ENCODE peak calls at places on chromosomes 11 and 22, in five cellular contexts. F is prostate gland, I is HCT116, D is stomach, V is transverse colon. E is an unnamed sample.

GRCh38 chr22:22753526-22754267 is 109.3 kb downstream of the GGTLC2 start:
- DNase-seq in F (peak), V (peak), I (peak), D (peak), E (peak)

GRCh38 chr22:47655930-47656329 is 893.5 kb downstream of the TBC1D22A start:
- DNase-seq in I (no peak), D (no peak), F (no peak), V (no peak), E (no peak)

GRCh38 chr11:120532511-120533196 is 21.1 kb downstream of the GRIK4 start:
- DNase-seq in D (no peak), I (no peak), F (no peak), V (no peak), E (no peak)

GRCh38 chr11:2525166-2525861 is 80.5 kb downstream of the KCNQ1 start:
- DNase-seq in D (peak), I (no peak), V (peak), F (no peak), E (peak)

GRCh38 chr11:127804775-127805446 is 782.4 kb downstream of the ETS1 start:
- DNase-seq in V (no peak), I (no peak), D (no peak), F (peak), E (no peak)

GRCh38 chr11:47607380-47607779 is 13.2 kb upstream of the C1QTNF4 start:
- DNase-seq in I (no peak), D (no peak), V (no peak), F (no peak), E (no peak)

GRCh38 chr11:447923-448731 is 2.0 kb upstream of the PTDSS2 start:
- DNase-seq in V (peak), F (peak), I (peak), D (peak), E (peak)

GRCh38 chr11:17430616-17431015 is 42.2 kb upstream of the KCNJ11 start:
- DNase-seq in D (no peak), I (no peak), V (no peak), F (no peak), E (no peak)

GRCh38 chr11:56700919-56701485 is 2.1 kb downstream of the OR9G1 start:
- DNase-seq in V (no peak), D (no peak), F (no peak), I (no peak), E (no peak)

GRCh38 chr11:890794-891600 is 19.6 kb downstream of the CHID1 start:
- DNase-seq in V (no peak), F (no peak), I (no peak), D (no peak), E (no peak)

GRCh38 chr22:43848366-43849171 is 13.7 kb downstream of the SULT4A1 start:
- DNase-seq in D (no peak), V (no peak), F (no peak), I (peak), E (no peak)

GRCh38 chr22:38414009-38414395 is 41.0 kb downstream of the KCNJ4 start:
- DNase-seq in V (no peak), F (no peak), D (no peak), I (no peak), E (peak)

GRCh38 chr22:43755452-43755851 is 56.7 kb downstream of the EFCAB6 start:
- DNase-seq in V (no peak), D (no peak), I (no peak), F (no peak), E (no peak)

GRCh38 chr11:82823635-82824614 is 76.3 kb downstream of the PRCP start:
- DNase-seq in F (no peak), I (no peak), V (no peak), D (no peak), E (no peak)

GRCh38 chr11:134858783-134859480 is 446.9 kb upstream of the B3GAT1 start:
- DNase-seq in F (no peak), V (no peak), I (no peak), D (peak), E (no peak)

GRCh38 chr11:6077723-6078122 is 29.8 kb upstream of the OR56B4 start:
- DNase-seq in F (no peak), D (no peak), I (no peak), V (no peak), E (no peak)

GRCh38 chr22:23714596-23715588 is 24.1 kb downstream of the RGL4 start:
- DNase-seq in D (no peak), V (no peak), F (no peak), I (no peak), E (no peak)

GRCh38 chr11:86069408-86070086 is 663 bp upstream of the PICALM start:
- DNase-seq in F (peak), V (peak), I (peak), D (no peak), E (no peak)

GRCh38 chr11:95799531-95799930 is 9.2 kb downstream of the CEP57 start:
- DNase-seq in V (no peak), F (no peak), D (no peak), I (no peak), E (no peak)

GRCh38 chr11:40338739-40339138 is 1120.7 kb downstream of the LRRC4C start:
- DNase-seq in D (no peak), I (no peak), V (no peak), F (no peak), E (no peak)

GRCh38 chr11:134725939-134726639 is 314.0 kb upstream of the B3GAT1 start:
- DNase-seq in F (peak), D (peak), I (peak), V (peak), E (no peak)

GRCh38 chr11:120180571-120181445 is 30.0 kb upstream of the OAF start:
- DNase-seq in I (no peak), V (no peak), F (no peak), D (peak), E (no peak)

GRCh38 chr22:22929381-22930221 is 42.0 kb downstream of the IGLL5 start:
- DNase-seq in D (no peak), F (no peak), I (no peak), V (no peak), E (no peak)

GRCh38 chr11:99766816-99767215 is 746.1 kb downstream of the CNTN5 start:
- DNase-seq in D (no peak), F (no peak), V (no peak), I (no peak), E (no peak)

GRCh38 chr11:88353835-88354496 is 16.4 kb upstream of the CTSC start:
- DNase-seq in F (no peak), V (no peak), D (no peak), I (no peak), E (no peak)

GRCh38 chr11:30128269-30128932 is 102.4 kb upstream of the FSHB start:
- DNase-seq in V (no peak), D (no peak), F (peak), I (peak), E (no peak)

GRCh38 chr11:92975285-92975684 is 5.8 kb downstream of the MTNR1B start:
- DNase-seq in V (no peak), I (no peak), D (no peak), F (no peak), E (no peak)

GRCh38 chr11:68373189-68373809 is 60.9 kb downstream of the LRP5 start:
- DNase-seq in V (no peak), F (no peak), I (no peak), D (no peak), E (no peak)

GRCh38 chr11:73217131-73217809 is 811 bp upstream of the P2RY2 start:
- DNase-seq in D (no peak), F (no peak), V (no peak), I (no peak), E (no peak)

GRCh38 chr11:73215191-73216134 is 2.6 kb upstream of the P2RY2 start:
- DNase-seq in D (no peak), I (no peak), F (no peak), V (no peak), E (no peak)

GRCh38 chr11:73218106-73218829 is at the start of gene P2RY2:
- DNase-seq in F (peak), V (peak), I (peak), D (peak), E (no peak)

GRCh38 chr11:73217810-73218105 is 323 bp upstream of the P2RY2 start:
- DNase-seq in I (no peak), D (no peak), V (no peak), F (no peak), E (no peak)

DNA sequence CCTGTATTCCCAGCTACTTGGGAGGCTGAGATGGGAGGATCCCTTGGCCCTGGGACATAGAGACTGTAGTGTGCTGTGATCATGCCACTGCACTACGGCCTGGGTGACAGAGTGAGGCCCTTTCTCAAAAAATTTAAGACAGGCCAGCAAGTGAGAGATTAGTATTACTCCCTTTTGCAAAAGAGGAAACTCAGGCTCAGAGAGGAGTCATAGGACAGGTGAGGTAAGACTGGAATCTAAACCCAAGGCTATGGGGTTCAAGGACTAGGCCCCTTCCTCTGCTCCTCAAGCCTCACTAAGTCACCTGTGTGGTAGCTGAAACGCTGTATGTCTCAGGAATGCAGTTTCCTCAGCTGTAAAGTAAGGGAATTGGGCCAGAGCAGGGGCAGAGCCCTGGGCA is 1.6 kb upstream of the P2RY2 start:
- DNase-seq in I (no peak), F (no peak), V (no peak), D (no peak), E (no peak)
- TF ChIP-seq POLR2AphosphoS5 in I (no peak), F (no peak), V (no peak), D (no peak), E (no peak)

GRCh38 chr22:20319041-20319744 is 667 bp downstream of the DGCR6L start:
- DNase-seq in F (peak), D (peak), I (no peak), V (no peak), E (no peak)

GRCh38 chr22:20316844-20317401 is 2.9 kb downstream of the DGCR6L start:
- DNase-seq in I (no peak), V (peak), D (peak), F (no peak), E (no peak)

GRCh38 chr22:20324139-20324516 is 4.3 kb upstream of the DGCR6L start:
- DNase-seq in I (no peak), D (peak), V (no peak), F (no peak), E (no peak)

GRCh38 chr22:20316217-20316843 is 3.5 kb downstream of the DGCR6L start:
- DNase-seq in V (peak), F (peak), D (peak), I (no peak), E (no peak)

DNA sequence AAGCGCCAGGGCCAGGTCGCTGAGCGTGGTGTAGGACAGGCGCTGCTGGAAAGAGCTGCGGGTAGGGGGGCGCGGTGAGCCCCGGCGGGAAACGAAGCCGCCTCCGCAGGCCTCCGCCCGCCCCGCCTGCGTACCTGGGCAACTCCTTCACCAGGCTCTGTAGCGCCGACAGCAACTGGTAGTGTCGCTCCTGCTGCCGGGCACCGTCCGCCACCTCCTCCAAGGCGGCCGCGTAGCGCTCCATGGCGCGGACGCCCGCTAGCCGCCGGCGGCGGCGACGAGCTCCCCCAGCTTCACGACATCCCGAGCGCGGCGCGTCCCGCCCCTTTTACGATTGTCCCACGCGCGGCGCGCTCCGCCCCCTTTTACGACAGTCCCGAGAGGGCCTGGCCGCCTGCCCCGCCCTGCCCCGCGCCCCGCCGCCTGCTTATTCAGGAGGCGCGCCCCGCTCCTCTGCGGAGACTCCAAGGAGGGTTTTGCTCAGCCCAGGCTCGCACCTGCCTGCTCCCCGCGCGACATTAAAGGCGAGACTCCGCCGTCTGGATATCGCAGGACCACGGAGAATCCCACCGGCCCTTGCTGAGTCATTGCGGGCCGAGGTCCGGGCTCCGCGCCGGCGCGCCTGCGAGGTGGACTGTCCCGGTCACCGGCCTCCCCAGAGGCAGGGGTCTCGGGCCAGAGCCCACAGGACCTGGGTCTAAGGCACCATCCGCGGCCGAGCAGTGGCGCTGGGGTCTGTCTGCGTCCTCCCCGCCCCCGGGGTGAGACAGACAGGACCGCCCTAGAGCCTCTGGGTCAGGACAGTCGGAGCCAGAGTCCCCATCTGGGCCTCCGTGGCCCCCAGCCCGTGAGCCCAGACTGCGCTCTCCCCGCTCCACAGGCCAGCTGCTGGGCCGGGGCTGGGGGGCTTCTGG is at the start of gene DGCR6L:
- DNase-seq in F (peak), V (peak), I (peak), D (peak), E (peak)
- TF ChIP-seq POLR2A in F (peak), V (peak), I (peak), D (no peak), E (peak)

GRCh38 chr22:29055192-29055830 is 6.3 kb downstream of the C22orf31 start:
- DNase-seq in V (no peak), I (no peak), D (no peak), F (no peak), E (no peak)
- TF ChIP-seq POLR2AphosphoS5 in V (no peak), I (no peak), D (no peak), F (no peak), E (no peak)

GRCh38 chr11:61160487-61161189 is 588 bp downstream of the VPS37C start:
- DNase-seq in I (no peak), D (peak), F (no peak), V (no peak), E (no peak)
- TF ChIP-seq POLR2A in I (no peak), D (no peak), F (no peak), V (no peak), E (no peak)

GRCh38 chr22:37165066-37165465 is 15.3 kb upstream of the IL2RB start:
- DNase-seq in D (no peak), I (no peak), F (no peak), V (no peak), E (no peak)

GRCh38 chr22:37163096-37163489 is 13.4 kb upstream of the IL2RB start:
- DNase-seq in V (no peak), F (no peak), I (no peak), D (no peak), E (no peak)

GRCh38 chr22:37164535-37164887 is 14.8 kb upstream of the IL2RB start:
- DNase-seq in D (no peak), I (no peak), F (no peak), V (no peak), E (no peak)

GRCh38 chr22:37162221-37163095 is 12.7 kb upstream of the IL2RB start:
- DNase-seq in V (peak), I (no peak), F (no peak), D (no peak), E (peak)

DNA sequence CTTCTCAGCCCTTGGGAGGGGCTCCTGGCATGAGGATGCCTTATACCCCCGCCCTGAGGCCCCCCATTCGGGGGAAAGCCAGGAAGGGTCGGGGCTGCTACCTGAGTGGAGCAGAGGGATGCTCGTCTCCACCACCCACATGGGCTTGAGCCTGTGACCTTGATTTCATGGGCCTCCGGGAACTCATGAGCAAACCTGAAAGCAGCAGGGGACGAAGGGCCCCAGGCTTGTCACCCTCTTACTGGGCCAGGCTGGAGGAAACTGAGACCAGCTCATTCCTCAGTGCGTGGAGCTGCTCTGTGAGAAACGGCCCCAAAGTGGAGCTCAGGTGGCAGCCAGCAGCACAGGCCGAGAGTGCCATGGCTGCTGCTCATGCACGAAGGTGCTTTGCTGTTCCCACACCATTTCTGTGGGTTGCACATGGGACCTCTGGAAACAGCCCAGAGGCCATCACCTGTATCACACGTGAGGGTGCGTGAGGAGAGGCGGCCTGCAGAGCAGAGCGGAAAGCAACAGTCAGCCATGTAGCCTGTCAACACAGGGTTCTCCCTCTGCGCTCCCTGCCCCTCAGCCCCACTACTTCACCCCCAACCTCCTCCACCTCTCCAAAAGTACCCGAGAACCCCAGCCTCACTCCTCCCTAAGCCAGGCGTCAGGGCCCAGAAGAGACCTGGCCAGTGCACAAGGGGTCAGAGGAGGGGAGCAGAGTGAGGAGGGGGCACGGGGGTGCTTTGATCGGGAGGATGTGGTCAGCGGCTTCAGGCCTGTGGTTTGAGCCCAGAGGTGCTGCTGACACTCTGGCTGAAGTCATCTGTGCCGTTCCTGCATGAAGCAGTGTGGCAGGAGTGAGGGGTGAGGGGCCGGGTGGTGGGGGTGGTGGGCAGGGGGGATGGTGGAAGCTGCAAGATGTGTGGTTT is 14.2 kb upstream of the IL2RB start:
- DNase-seq in F (no peak), D (no peak), V (no peak), I (no peak), E (peak)
- TF ChIP-seq POLR2AphosphoS5 in F (no peak), D (no peak), V (no peak), I (no peak), E (peak)

GRCh38 chr11:60459345-60459744 is 3.7 kb downstream of the MS4A1 start:
- DNase-seq in I (no peak), F (no peak), D (no peak), V (no peak), E (no peak)

GRCh38 chr11:60457576-60457975 is 1.9 kb downstream of the MS4A1 start:
- DNase-seq in F (no peak), V (no peak), I (no peak), D (no peak), E (no peak)

GRCh38 chr11:60454212-60454611 is 1.4 kb upstream of the MS4A1 start:
- DNase-seq in D (no peak), I (no peak), F (no peak), V (no peak), E (no peak)

DNA sequence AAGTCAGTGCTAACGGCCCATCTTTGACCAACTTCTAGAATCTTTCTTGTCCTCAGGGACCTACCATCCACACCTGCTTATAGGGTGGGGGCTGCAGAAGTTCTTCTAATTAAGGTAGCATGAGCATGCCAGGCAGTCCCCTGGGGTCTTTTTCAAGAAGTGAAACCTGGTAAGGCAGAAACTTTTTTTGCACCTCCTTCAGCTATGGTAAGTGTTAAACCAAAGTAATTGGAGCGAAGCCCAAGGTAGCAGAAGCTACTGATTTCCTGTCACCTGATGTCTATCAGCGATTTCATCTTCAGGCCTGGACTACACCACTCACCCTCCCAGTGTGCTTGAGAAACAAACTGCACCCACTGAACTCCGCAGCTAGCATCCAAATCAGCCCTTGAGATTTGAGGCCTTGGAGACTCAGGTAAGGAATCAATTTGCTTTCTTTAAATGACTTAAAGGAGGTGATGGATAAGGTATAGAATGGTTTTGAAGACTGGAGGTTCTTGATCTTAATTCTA is at the start of gene MS4A1:
- DNase-seq in I (no peak), F (no peak), V (peak), D (no peak), E (peak)
- TF ChIP-seq POLR2A in I (no peak), F (no peak), V (peak), D (no peak), E (peak)